ENCODE peak calls at places on chromosomes 12 and 14, in seven cellular contexts. One of them, this sample, is unnamed. For H3K36me3, the result is how much of the 10 kb centered on the place peaks cover.

GRCh38 chr14:55354500-55354899 is 57.1 kb downstream of the ATG14 start:
- DNase-seq in neural progenitor cell: peak
- DNase-seq in tibial artery: no peak
- DNase-seq in heart left ventricle: no peak
- DNase-seq in CD8-positive, alpha-beta T cell: peak
- DNase-seq in neuronal stem cell: peak
- DNase-seq in endodermal cell: peak
- DNase-seq in this sample: no peak

GRCh38 chr12:18502422-18502821 is 235.4 kb downstream of the PLCZ1 start:
- DNase-seq in neural progenitor cell: no peak
- DNase-seq in tibial artery: no peak
- DNase-seq in heart left ventricle: no peak
- DNase-seq in CD8-positive, alpha-beta T cell: no peak
- DNase-seq in neuronal stem cell: no peak
- DNase-seq in endodermal cell: no peak
- DNase-seq in this sample: no peak

GRCh38 chr12:124527861-124528561 is 39.4 kb downstream of the NCOR2 start:
- DNase-seq in neural progenitor cell: no peak
- DNase-seq in tibial artery: no peak
- DNase-seq in heart left ventricle: peak
- DNase-seq in CD8-positive, alpha-beta T cell: no peak
- DNase-seq in neuronal stem cell: no peak
- DNase-seq in endodermal cell: peak
- DNase-seq in this sample: no peak

GRCh38 chr12:129028824-129029223 is 175.5 kb downstream of the GLT1D1 start:
- DNase-seq in neural progenitor cell: no peak
- DNase-seq in tibial artery: no peak
- DNase-seq in heart left ventricle: no peak
- DNase-seq in CD8-positive, alpha-beta T cell: no peak
- DNase-seq in neuronal stem cell: no peak
- DNase-seq in endodermal cell: no peak
- DNase-seq in this sample: no peak

GRCh38 chr14:75234173-75234855 is 44.3 kb upstream of the FOS start:
- DNase-seq in neural progenitor cell: no peak
- DNase-seq in tibial artery: peak
- DNase-seq in heart left ventricle: peak
- DNase-seq in CD8-positive, alpha-beta T cell: no peak
- DNase-seq in neuronal stem cell: no peak
- DNase-seq in endodermal cell: no peak
- DNase-seq in this sample: peak

GRCh38 chr14:76985021-76985420 is 43.5 kb downstream of the IRF2BPL start:
- DNase-seq in neural progenitor cell: no peak
- DNase-seq in tibial artery: no peak
- DNase-seq in heart left ventricle: no peak
- DNase-seq in CD8-positive, alpha-beta T cell: no peak
- DNase-seq in neuronal stem cell: no peak
- DNase-seq in endodermal cell: no peak
- DNase-seq in this sample: no peak

GRCh38 chr12:538731-539539 is 79.2 kb downstream of the B4GALNT3 start:
- DNase-seq in neural progenitor cell: no peak
- DNase-seq in tibial artery: peak
- DNase-seq in heart left ventricle: peak
- DNase-seq in CD8-positive, alpha-beta T cell: peak
- DNase-seq in neuronal stem cell: no peak
- DNase-seq in endodermal cell: no peak
- DNase-seq in this sample: peak

GRCh38 chr12:1488908-1489381 is 105.4 kb downstream of the FBXL14 start:
- DNase-seq in neural progenitor cell: peak
- DNase-seq in tibial artery: no peak
- DNase-seq in heart left ventricle: no peak
- DNase-seq in CD8-positive, alpha-beta T cell: peak
- DNase-seq in neuronal stem cell: peak
- DNase-seq in endodermal cell: peak
- DNase-seq in this sample: no peak

GRCh38 chr12:7959278-7960063 is 23.5 kb upstream of the SLC2A3 start:
- DNase-seq in neural progenitor cell: peak
- DNase-seq in tibial artery: no peak
- DNase-seq in heart left ventricle: no peak
- DNase-seq in CD8-positive, alpha-beta T cell: peak
- DNase-seq in neuronal stem cell: peak
- DNase-seq in endodermal cell: peak
- DNase-seq in this sample: no peak

GRCh38 chr14:25046301-25046943 is 3.5 kb downstream of the STXBP6 start:
- DNase-seq in neural progenitor cell: no peak
- DNase-seq in tibial artery: no peak
- DNase-seq in heart left ventricle: no peak
- DNase-seq in CD8-positive, alpha-beta T cell: no peak
- DNase-seq in neuronal stem cell: no peak
- DNase-seq in endodermal cell: no peak
- DNase-seq in this sample: no peak

DNA sequence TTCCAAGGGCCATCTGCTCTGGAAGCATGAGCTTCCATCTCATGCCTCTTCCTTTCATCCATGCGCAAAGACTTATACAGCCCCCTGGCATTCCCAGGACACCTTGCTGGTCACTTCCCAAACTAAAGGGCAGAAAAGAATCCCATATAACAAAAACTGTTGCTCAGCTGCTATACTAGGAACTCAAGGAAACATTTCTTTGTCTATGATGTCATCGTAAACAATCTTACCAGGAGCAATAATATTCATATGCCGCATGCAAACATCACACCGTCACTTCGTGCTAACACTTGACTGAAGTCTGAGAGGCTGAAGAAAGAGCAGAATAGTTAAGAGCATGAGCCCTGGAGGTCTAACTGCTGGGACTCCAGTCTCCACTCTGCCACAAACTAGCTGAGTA is 50.5 kb upstream of the CDKN3 start:
- DNase-seq in neural progenitor cell: no peak
- DNase-seq in tibial artery: no peak
- DNase-seq in heart left ventricle: no peak
- DNase-seq in CD8-positive, alpha-beta T cell: no peak
- DNase-seq in neuronal stem cell: no peak
- DNase-seq in endodermal cell: no peak
- DNase-seq in this sample: no peak
- H3K36me3 ChIP-seq in neural progenitor cell: under half
- H3K36me3 ChIP-seq in tibial artery: under half
- H3K36me3 ChIP-seq in heart left ventricle: under half
- H3K36me3 ChIP-seq in CD8-positive, alpha-beta T cell: under half
- H3K36me3 ChIP-seq in neuronal stem cell: under half
- H3K36me3 ChIP-seq in endodermal cell: under half
- H3K36me3 ChIP-seq in this sample: under half

GRCh38 chr12:107925125-107925524 is 150.6 kb downstream of the ASCL4 start:
- DNase-seq in neural progenitor cell: no peak
- DNase-seq in tibial artery: no peak
- DNase-seq in heart left ventricle: no peak
- DNase-seq in CD8-positive, alpha-beta T cell: no peak
- DNase-seq in neuronal stem cell: no peak
- DNase-seq in endodermal cell: no peak
- DNase-seq in this sample: no peak
- H3K36me3 ChIP-seq in neural progenitor cell: under half
- H3K36me3 ChIP-seq in tibial artery: under half
- H3K36me3 ChIP-seq in heart left ventricle: under half
- H3K36me3 ChIP-seq in CD8-positive, alpha-beta T cell: under half
- H3K36me3 ChIP-seq in neuronal stem cell: under half
- H3K36me3 ChIP-seq in endodermal cell: under half
- H3K36me3 ChIP-seq in this sample: under half

DNA sequence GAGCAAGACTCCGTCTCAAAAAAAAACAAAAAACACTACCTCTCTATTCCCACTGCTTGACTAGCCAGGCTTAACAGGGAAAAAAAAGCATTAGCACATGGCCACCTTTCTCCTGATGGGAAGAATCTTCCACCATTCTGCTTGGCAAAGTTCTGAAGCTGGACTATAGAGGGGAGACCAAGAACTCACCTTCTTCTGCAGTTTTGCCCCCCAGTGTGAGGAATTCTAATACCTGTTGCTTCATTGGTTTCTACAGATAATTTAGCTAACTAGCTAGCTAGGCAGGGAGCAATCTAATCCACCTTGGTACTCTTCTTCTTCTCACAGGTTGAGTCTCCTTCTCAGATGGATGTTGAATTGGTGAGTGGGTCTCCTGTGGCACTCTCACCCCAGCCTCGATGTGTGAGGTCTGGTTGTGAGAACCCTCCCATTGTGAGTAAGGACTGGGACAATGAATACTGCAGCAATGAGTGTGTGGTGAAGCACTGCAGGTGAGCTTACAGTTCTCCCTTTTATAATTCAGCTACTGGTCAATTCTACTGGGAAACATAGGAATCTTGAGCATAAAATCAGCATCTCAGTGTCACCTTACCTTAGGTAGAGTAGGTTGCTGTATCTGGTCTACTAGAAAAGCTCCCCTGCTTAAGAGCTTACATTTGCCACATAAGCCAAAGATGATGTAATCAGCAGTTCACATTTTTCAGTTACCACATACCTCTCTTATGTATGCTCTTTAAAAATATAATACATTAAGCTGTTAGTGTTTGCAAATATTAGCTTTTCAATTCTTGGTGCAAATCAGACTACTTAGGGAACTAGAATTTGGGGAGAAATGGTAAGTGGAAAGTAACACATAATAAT is 16.0 kb downstream of the METTL3 start:
- DNase-seq in neural progenitor cell: no peak
- DNase-seq in tibial artery: no peak
- DNase-seq in heart left ventricle: no peak
- DNase-seq in CD8-positive, alpha-beta T cell: no peak
- DNase-seq in neuronal stem cell: no peak
- DNase-seq in endodermal cell: no peak
- DNase-seq in this sample: no peak
- H3K36me3 ChIP-seq in neural progenitor cell: under half
- H3K36me3 ChIP-seq in tibial artery: half or more
- H3K36me3 ChIP-seq in heart left ventricle: half or more
- H3K36me3 ChIP-seq in CD8-positive, alpha-beta T cell: under half
- H3K36me3 ChIP-seq in neuronal stem cell: half or more
- H3K36me3 ChIP-seq in endodermal cell: half or more
- H3K36me3 ChIP-seq in this sample: half or more

GRCh38 chr12:92145731-92146496 is at the start of gene BTG1:
- DNase-seq in neural progenitor cell: peak
- DNase-seq in tibial artery: peak
- DNase-seq in heart left ventricle: peak
- DNase-seq in CD8-positive, alpha-beta T cell: peak
- DNase-seq in neuronal stem cell: peak
- DNase-seq in endodermal cell: peak
- DNase-seq in this sample: peak
- H3K36me3 ChIP-seq in neural progenitor cell: under half
- H3K36me3 ChIP-seq in tibial artery: under half
- H3K36me3 ChIP-seq in heart left ventricle: under half
- H3K36me3 ChIP-seq in CD8-positive, alpha-beta T cell: under half
- H3K36me3 ChIP-seq in neuronal stem cell: under half
- H3K36me3 ChIP-seq in endodermal cell: under half
- H3K36me3 ChIP-seq in this sample: under half

DNA sequence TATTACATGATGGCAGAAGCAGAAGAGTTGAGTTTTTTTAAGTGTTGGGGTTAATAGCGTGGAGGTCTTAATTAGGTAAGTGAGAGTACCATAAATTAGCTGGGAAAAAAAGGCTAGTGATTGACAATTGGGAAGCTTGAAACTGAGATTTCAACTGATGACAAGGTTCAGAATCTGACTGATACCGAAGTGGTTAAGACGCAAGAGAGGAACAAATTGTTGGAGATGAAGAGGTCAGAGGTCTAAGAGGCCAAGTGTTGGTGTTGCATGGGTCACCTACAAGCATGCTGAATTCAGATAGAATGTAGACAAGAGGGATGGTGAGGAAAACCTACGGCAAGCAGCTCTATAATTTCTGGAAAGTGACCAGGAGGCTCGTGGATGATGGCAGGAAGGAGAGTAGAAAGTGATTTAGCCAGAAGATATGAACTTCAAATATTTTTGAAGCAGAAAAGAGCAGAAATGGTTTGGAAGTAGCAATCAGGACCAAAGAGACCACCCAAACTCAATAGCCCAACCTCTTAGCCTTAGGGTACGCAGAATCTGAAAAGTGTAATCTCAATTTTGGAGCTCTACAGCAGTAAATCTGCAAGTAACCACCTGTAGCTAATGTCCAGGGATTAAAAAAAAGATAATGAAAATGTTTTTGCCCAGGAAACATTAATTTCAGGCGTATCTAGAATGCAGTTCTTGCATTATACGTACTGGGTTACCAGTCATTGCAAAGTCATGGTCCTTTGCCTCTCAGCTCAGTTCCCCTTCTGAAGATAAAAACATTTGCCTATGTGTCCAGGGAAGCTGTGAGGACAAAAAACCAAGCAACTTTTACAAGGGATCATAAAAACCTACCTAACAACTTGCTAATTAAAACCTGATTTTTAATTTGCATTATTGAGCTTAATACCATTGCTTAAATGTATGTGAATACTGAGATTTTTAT is 1.7 kb upstream of the TMPO start:
- DNase-seq in neural progenitor cell: no peak
- DNase-seq in tibial artery: no peak
- DNase-seq in heart left ventricle: no peak
- DNase-seq in CD8-positive, alpha-beta T cell: no peak
- DNase-seq in neuronal stem cell: no peak
- DNase-seq in endodermal cell: no peak
- DNase-seq in this sample: no peak
- H3K36me3 ChIP-seq in neural progenitor cell: under half
- H3K36me3 ChIP-seq in tibial artery: under half
- H3K36me3 ChIP-seq in heart left ventricle: under half
- H3K36me3 ChIP-seq in CD8-positive, alpha-beta T cell: under half
- H3K36me3 ChIP-seq in neuronal stem cell: under half
- H3K36me3 ChIP-seq in endodermal cell: under half
- H3K36me3 ChIP-seq in this sample: under half

DNA sequence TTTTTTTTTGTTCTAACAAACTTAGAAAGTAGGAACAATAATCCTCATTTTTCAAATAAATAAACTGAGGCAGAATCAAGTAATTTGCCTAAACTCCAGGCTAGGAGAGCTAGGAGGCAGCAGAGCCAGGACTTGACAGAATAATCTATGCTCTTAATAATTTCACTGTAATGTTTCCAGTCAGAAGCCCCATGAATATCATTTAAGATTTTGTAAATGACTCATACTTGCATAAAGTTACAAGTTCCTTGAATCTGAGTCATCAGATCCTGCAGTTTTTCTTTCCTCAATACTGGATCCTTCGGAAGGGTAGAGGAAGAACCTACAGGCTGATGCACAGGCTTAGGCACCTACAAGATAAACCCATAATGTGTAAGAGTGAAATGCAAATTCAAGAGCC is 29.0 kb downstream of the CAPRIN2 start:
- DNase-seq in neural progenitor cell: no peak
- DNase-seq in tibial artery: no peak
- DNase-seq in heart left ventricle: no peak
- DNase-seq in CD8-positive, alpha-beta T cell: no peak
- DNase-seq in neuronal stem cell: no peak
- DNase-seq in endodermal cell: no peak
- DNase-seq in this sample: no peak
- H3K36me3 ChIP-seq in neural progenitor cell: under half
- H3K36me3 ChIP-seq in tibial artery: under half
- H3K36me3 ChIP-seq in heart left ventricle: half or more
- H3K36me3 ChIP-seq in CD8-positive, alpha-beta T cell: under half
- H3K36me3 ChIP-seq in neuronal stem cell: half or more
- H3K36me3 ChIP-seq in endodermal cell: half or more
- H3K36me3 ChIP-seq in this sample: under half

GRCh38 chr14:94466706-94467370 is 9.2 kb downstream of the SERPINA9 start:
- DNase-seq in neural progenitor cell: no peak
- DNase-seq in tibial artery: no peak
- DNase-seq in heart left ventricle: no peak
- DNase-seq in CD8-positive, alpha-beta T cell: no peak
- DNase-seq in neuronal stem cell: no peak
- DNase-seq in endodermal cell: peak
- DNase-seq in this sample: no peak
- H3K36me3 ChIP-seq in neural progenitor cell: under half
- H3K36me3 ChIP-seq in tibial artery: under half
- H3K36me3 ChIP-seq in heart left ventricle: under half
- H3K36me3 ChIP-seq in CD8-positive, alpha-beta T cell: under half
- H3K36me3 ChIP-seq in neuronal stem cell: under half
- H3K36me3 ChIP-seq in endodermal cell: under half
- H3K36me3 ChIP-seq in this sample: under half